ENCODE peak calls at places on chromosomes 5 and 9, in five cellular contexts. K is GF-D8, Q is NCI-H345, X is activated T-helper 1 cell treated with Interleukin-2 at 50 U/mL for 16 hours, S is amniotic stem cell. V is an unnamed sample.

GRCh38 chr9:113705938-113706519 is 170.1 kb upstream of the ZNF618 start:
- DNase-seq in S (no peak), K (no peak), Q (no peak), X (no peak), V (no peak)

GRCh38 chr9:136342191-136343120 is 15.1 kb downstream of the GPSM1 start:
- DNase-seq in S (no peak), Q (no peak), X (peak; percentile 23), K (no peak), V (peak; percentile 39)

GRCh38 chr5:159209438-159210305 is at the start of gene RNF145:
- DNase-seq in S (peak; percentile 76), Q (peak; percentile 82), K (peak; percentile 28), X (peak; percentile 90), V (peak; percentile 91)

GRCh38 chr5:140725799-140726471 is 25.7 kb downstream of the ZMAT2 start:
- DNase-seq in S (peak; percentile 56), Q (no peak), K (no peak), X (peak; percentile 37), V (peak; percentile 49)

GRCh38 chr5:101163088-101163487 is 260.0 kb upstream of the ST8SIA4 start:
- DNase-seq in S (no peak), X (no peak), K (no peak), Q (no peak), V (no peak)

GRCh38 chr5:40198736-40199135 is 481.0 kb upstream of the PTGER4 start:
- DNase-seq in K (no peak), X (no peak), Q (no peak), S (no peak), V (no peak)

GRCh38 chr9:4850611-4851010 is 57.9 kb downstream of the RCL1 start:
- DNase-seq in K (peak; percentile 30), Q (no peak), S (no peak), X (no peak), V (no peak)

GRCh38 chr9:33166263-33167083 is 663 bp downstream of the B4GALT1 start:
- DNase-seq in K (no peak), X (no peak), Q (no peak), S (no peak), V (no peak)

GRCh38 chr5:146699129-146699528 is 179.4 kb downstream of the PPP2R2B start:
- DNase-seq in X (no peak), Q (no peak), K (no peak), S (no peak), V (no peak)

GRCh38 chr9:110189001-110189400 is 19.0 kb downstream of the C9orf152 start:
- DNase-seq in S (no peak), K (peak; percentile 67), Q (peak; percentile 41), X (no peak), V (no peak)

GRCh38 chr9:71762900-71763653 is 5.2 kb downstream of the CEMIP2 start:
- DNase-seq in S (peak; percentile 51), Q (no peak), K (no peak), X (no peak), V (no peak)

GRCh38 chr9:4741365-4742031 is 496 bp upstream of the AK3 start:
- DNase-seq in K (peak; percentile 7), S (no peak), Q (peak; percentile 40), X (no peak), V (no peak)

GRCh38 chr9:33346564-33346963 is 55.8 kb downstream of the AQP7 start:
- DNase-seq in Q (no peak), K (no peak), X (no peak), S (no peak), V (no peak)

GRCh38 chr5:123814796-123815479 is 303.0 kb downstream of the CSNK1G3 start:
- DNase-seq in X (no peak), K (no peak), Q (no peak), S (peak; percentile 16), V (no peak)

GRCh38 chr9:113558632-113559502 is 95.3 kb downstream of the RGS3 start:
- DNase-seq in X (no peak), S (no peak), K (no peak), Q (no peak), V (no peak)

GRCh38 chr5:175438234-175438857 is 5.6 kb downstream of the DRD1 start:
- DNase-seq in Q (no peak), S (no peak), K (no peak), X (no peak), V (no peak)

GRCh38 chr5:132134384-132134783 is 60.8 kb downstream of the CSF2 start:
- DNase-seq in K (no peak), Q (no peak), S (no peak), X (no peak), V (no peak)

GRCh38 chr5:40410231-40410861 is 269.4 kb upstream of the PTGER4 start:
- DNase-seq in X (peak; percentile 45), K (peak; percentile 7), S (no peak), Q (no peak), V (peak; percentile 74)

GRCh38 chr9:69857131-69857530 is 36.5 kb downstream of the CFAP95 start:
- DNase-seq in X (no peak), K (no peak), S (peak; percentile 29), Q (no peak), V (no peak)

GRCh38 chr9:71741841-71742648 is 26.3 kb downstream of the CEMIP2 start:
- DNase-seq in S (no peak), K (no peak), Q (no peak), X (no peak), V (no peak)

GRCh38 chr5:80370394-80370793 is 37.5 kb upstream of the ZFYVE16 start:
- DNase-seq in Q (no peak), K (no peak), S (no peak), X (no peak), V (no peak)

GRCh38 chr5:101102506-101102905 is 199.4 kb upstream of the ST8SIA4 start:
- DNase-seq in Q (no peak), X (no peak), S (no peak), K (no peak), V (no peak)

GRCh38 chr5:108382784-108383358 is 973 bp upstream of the FBXL17 start:
- DNase-seq in X (no peak), Q (no peak), K (peak; percentile 17), S (no peak), V (no peak)

GRCh38 chr9:137150485-137151060 is 11.6 kb downstream of the GRIN1 start:
- DNase-seq in Q (peak; percentile 75), X (no peak), S (no peak), K (peak; percentile 89), V (no peak)

GRCh38 chr9:71783120-71783523 is 14.8 kb upstream of the CEMIP2 start:
- DNase-seq in X (peak; percentile 73), Q (peak; percentile 44), S (no peak), K (no peak), V (peak; percentile 65)

GRCh38 chr5:73182282-73182681 is 9.3 kb downstream of the TMEM174 start:
- DNase-seq in S (no peak), K (no peak), X (no peak), Q (no peak), V (no peak)